ENCODE peak calls at places on chromosomes 4 and X, in six cellular contexts. B is H4; Y is NCI-H146; S is amniotic stem cell; X is GM04504; L is activated CD4-positive, alpha-beta T cell treated with anti-CD3 and anti-CD28 coated beads for 48 hours. M is an unnamed sample.

GRCh38 chr4:2934077-2934812 is 29.0 kb downstream of the NOP14 start:
- DNase-seq in B (no peak), Y (peak; percentile 32), S (no peak), X (peak; percentile 25), L (peak; percentile 58), M (peak; percentile 53)

GRCh38 chrX:14027031-14027430 is 2.7 kb downstream of the GEMIN8 start:
- DNase-seq in B (no peak), Y (no peak), S (no peak), X (no peak), L (peak; percentile 11), M (peak; percentile 51)

GRCh38 chr4:168751263-168752225 is 254.7 kb downstream of the PALLD start:
- DNase-seq in B (no peak), Y (no peak), S (peak; percentile 20), X (no peak), L (no peak), M (peak; percentile 36)

GRCh38 chr4:71275570-71275969 is 63.2 kb upstream of the SLC4A4 start:
- DNase-seq in B (no peak), Y (no peak), S (no peak), X (no peak), L (no peak), M (no peak)

GRCh38 chrX:10576777-10577444 is 43.5 kb downstream of the MID1 start:
- DNase-seq in B (no peak), Y (no peak), S (no peak), X (no peak), L (no peak), M (peak; percentile 43)

GRCh38 chr4:127632420-127633403 is at the start of gene INTU:
- DNase-seq in B (no peak), Y (peak; percentile 89), S (peak; percentile 92), X (peak; percentile 89), L (peak; percentile 61), M (peak; percentile 98)

GRCh38 chrX:33808636-33809035 is 323.5 kb downstream of the FAM47A start:
- DNase-seq in B (no peak), Y (no peak), S (no peak), X (no peak), L (no peak), M (no peak)

GRCh38 chr4:124610214-124610613 is 102.3 kb downstream of the ANKRD50 start:
- DNase-seq in B (no peak), Y (no peak), S (no peak), X (no peak), L (no peak), M (peak; percentile 93)

GRCh38 chrX:131792356-131792749 is 230.7 kb upstream of the STK26 start:
- DNase-seq in B (peak; percentile 94), Y (no peak), S (peak; percentile 58), X (peak; percentile 83), L (no peak), M (no peak)

GRCh38 chrX:78708830-78709229 is 38.7 kb upstream of the LPAR4 start:
- DNase-seq in B (no peak), Y (no peak), S (no peak), X (no peak), L (no peak), M (peak; percentile 0)

GRCh38 chr4:6253961-6254360 is 15.7 kb upstream of the WFS1 start:
- DNase-seq in B (no peak), Y (no peak), S (no peak), X (no peak), L (no peak), M (no peak)

GRCh38 chr4:6502747-6503465 is 30.5 kb upstream of the PPP2R2C start:
- DNase-seq in B (no peak), Y (no peak), S (no peak), X (no peak), L (no peak), M (no peak)

GRCh38 chrX:41922694-41923171 is 621 bp downstream of the CASK start:
- DNase-seq in B (no peak), Y (peak; percentile 54), S (no peak), X (no peak), L (peak; percentile 15), M (peak; percentile 6)

GRCh38 chr4:7581477-7581876 is 146.7 kb upstream of the PSAPL1 start:
- DNase-seq in B (no peak), Y (no peak), S (no peak), X (no peak), L (peak; percentile 26), M (no peak)

GRCh38 chr4:149203256-149204001 is 612.2 kb downstream of the IQCM start:
- DNase-seq in B (no peak), Y (no peak), S (no peak), X (peak; percentile 56), L (no peak), M (peak; percentile 14)

GRCh38 chrX:13855689-13856425 is 39.0 kb upstream of the GPM6B start:
- DNase-seq in B (no peak), Y (no peak), S (no peak), X (no peak), L (no peak), M (no peak)

GRCh38 chr4:24094726-24095125 is 204.9 kb upstream of the PPARGC1A start:
- DNase-seq in B (no peak), Y (no peak), S (no peak), X (no peak), L (no peak), M (no peak)

GRCh38 chrX:43493751-43494150 is 162.3 kb upstream of the MAOA start:
- DNase-seq in B (no peak), Y (no peak), S (no peak), X (no peak), L (no peak), M (peak; percentile 9)

GRCh38 chr4:169109276-169109675 is 99.2 kb upstream of the CBR4 start:
- DNase-seq in B (no peak), Y (no peak), S (no peak), X (no peak), L (no peak), M (no peak)

GRCh38 chrX:83511208-83511607 is 3.1 kb downstream of the POU3F4 start:
- DNase-seq in B (peak; percentile 56), Y (no peak), S (no peak), X (no peak), L (no peak), M (no peak)

GRCh38 chrX:47484885-47485284 is 1.9 kb upstream of the ZNF41 start:
- DNase-seq in B (no peak), Y (no peak), S (no peak), X (no peak), L (no peak), M (no peak)

GRCh38 chrX:45697591-45697990 is 496.9 kb upstream of the DIPK2B start:
- DNase-seq in B (no peak), Y (no peak), S (peak; percentile 51), X (peak; percentile 45), L (no peak), M (peak; percentile 70)

GRCh38 chr4:17577660-17578481 is 873 bp downstream of the LAP3 start:
- DNase-seq in B (no peak), Y (peak; percentile 55), S (no peak), X (no peak), L (peak; percentile 50), M (peak; percentile 30)

M was measured in epithelial cell of esophagus.